ENCODE peak calls at places on chromosomes 6 and 20, in eight cellular contexts. R, Z, G, N, A, L, E and O are unnamed samples.

GRCh38 chr6:137357263-137357947 is 136.8 kb downstream of the OLIG3 start:
- DNase-seq in E (no peak), G (no peak), L (no peak), Z (no peak), A (no peak), N (no peak), R (no peak), O (no peak)

GRCh38 chr20:31811796-31812728 is 7.1 kb upstream of the MYLK2 start:
- DNase-seq in A (no peak), R (no peak), L (no peak), E (no peak), N (peak), Z (peak), G (no peak), O (peak)

GRCh38 chr20:59703046-59703445 is 98.7 kb downstream of the PHACTR3 start:
- DNase-seq in G (no peak), R (no peak), E (no peak), L (no peak), N (no peak), Z (no peak), A (no peak), O (no peak)

GRCh38 chr6:163416640-163417253 is 2.2 kb downstream of the QKI start:
- DNase-seq in L (no peak), G (peak), N (peak), A (peak), R (no peak), E (peak), Z (no peak), O (peak)

GRCh38 chr6:10237284-10238043 is 177.4 kb downstream of the TFAP2A start:
- DNase-seq in A (no peak), L (no peak), Z (peak), E (no peak), N (no peak), G (no peak), R (no peak), O (no peak)

GRCh38 chr6:52013035-52013434 is 74.4 kb downstream of the PKHD1 start:
- DNase-seq in Z (no peak), A (no peak), L (no peak), R (no peak), N (no peak), G (no peak), E (no peak), O (no peak)

GRCh38 chr6:21678990-21679389 is 85.4 kb downstream of the SOX4 start:
- DNase-seq in R (no peak), E (no peak), N (no peak), A (no peak), L (no peak), Z (peak), G (no peak), O (peak)

GRCh38 chr6:29853245-29853644 is 25.6 kb downstream of the HLA-G start:
- DNase-seq in L (no peak), Z (no peak), R (no peak), N (no peak), E (no peak), G (no peak), A (no peak), O (no peak)

GRCh38 chr6:77565370-77565769 is 87.5 kb upstream of the MEI4 start:
- DNase-seq in R (no peak), G (no peak), Z (no peak), E (no peak), L (no peak), A (no peak), N (no peak), O (no peak)

GRCh38 chr6:25137497-25137896 is 141.7 kb upstream of the CARMIL1 start:
- DNase-seq in A (no peak), E (no peak), R (no peak), L (no peak), Z (no peak), G (no peak), N (no peak), O (no peak)